ENCODE peak calls at places on chromosome 10, in ten cellular contexts. R is nephron progenitor cell, G is osteocyte, Q is endothelial cell of umbilical vein, H is breast epithelium, N is IMR-90, O is cardiac muscle cell, U is pancreas, Y is neural crest cell, C is HL-60. P is an unnamed sample.

GRCh38 chr10:52318822-52319464 is 4.9 kb downstream of the DKK1 start:
- DNase-seq in Q (peak; percentile 93), N (peak; percentile 98), G (no peak), C (no peak), R (no peak), Y (no peak), U (no peak), O (peak; percentile 94), H (no peak), P (no peak)

GRCh38 chr10:99945286-99945685 is 64.5 kb downstream of the DNMBP start:
- DNase-seq in C (no peak), Q (peak; percentile 88), N (peak; percentile 93), Y (no peak), H (no peak), G (no peak), R (no peak), U (peak; percentile 73), O (peak; percentile 94), P (no peak)

GRCh38 chr10:18005781-18006456 is 54.2 kb downstream of the SLC39A12 start:
- DNase-seq in H (no peak), U (no peak), O (peak; percentile 58), R (no peak), N (peak; percentile 88), G (no peak), C (no peak), Q (peak; percentile 79), Y (no peak), P (no peak)

GRCh38 chr10:48430402-48430993 is 124.0 kb downstream of the MAPK8 start:
- DNase-seq in C (no peak), O (no peak), U (no peak), G (no peak), Q (no peak), N (no peak), H (no peak), R (no peak), Y (no peak), P (no peak)

GRCh38 chr10:76871697-76872295 is 765.8 kb downstream of the KCNMA1 start:
- DNase-seq in Y (no peak), C (no peak), N (no peak), G (no peak), H (no peak), O (no peak), U (no peak), Q (no peak), R (no peak), P (no peak)

GRCh38 chr10:88731296-88731695 is 25.2 kb downstream of the LIPK start:
- DNase-seq in H (no peak), Q (no peak), U (no peak), O (peak; percentile 4), C (peak; percentile 76), G (no peak), Y (no peak), R (no peak), N (no peak), P (no peak)

GRCh38 chr10:31353574-31353973 is 34.6 kb downstream of the ZEB1 start:
- DNase-seq in Y (no peak), O (peak; percentile 28), C (peak; percentile 1), H (no peak), N (peak; percentile 76), Q (peak; percentile 66), R (no peak), U (no peak), G (no peak), P (no peak)

GRCh38 chr10:5545778-5546710 is 21.3 kb downstream of the CALML3 start:
- DNase-seq in R (no peak), Q (peak; percentile 95), U (no peak), H (no peak), Y (no peak), C (no peak), G (no peak), N (peak; percentile 97), O (peak; percentile 82), P (no peak)

GRCh38 chr10:34254596-34254995 is 560.5 kb downstream of the PARD3 start:
- DNase-seq in G (no peak), O (peak; percentile 64), U (no peak), C (no peak), H (no peak), R (no peak), N (peak; percentile 48), Q (peak; percentile 88), Y (no peak), P (no peak)

GRCh38 chr10:44863344-44864041 is 47.6 kb upstream of the TMEM72 start:
- DNase-seq in C (no peak), Y (no peak), H (no peak), Q (no peak), O (no peak), R (no peak), N (no peak), G (peak; percentile 54), U (no peak), P (no peak)

GRCh38 chr10:70549962-70550845 is 52.3 kb downstream of the PRF1 start:
- DNase-seq in H (peak; percentile 53), G (no peak), R (peak; percentile 81), N (peak; percentile 48), C (peak; percentile 62), Y (peak; percentile 71), Q (peak; percentile 59), U (peak; percentile 61), O (peak; percentile 70), P (peak; percentile 48)

GRCh38 chr10:101330236-101331225 is 23.4 kb upstream of the BTRC start:
- DNase-seq in U (no peak), Y (no peak), H (no peak), N (peak; percentile 80), R (no peak), Q (no peak), C (no peak), G (no peak), O (peak; percentile 66), P (no peak)

GRCh38 chr10:31739146-31739545 is 189.5 kb downstream of the ARHGAP12 start:
- DNase-seq in N (no peak), Y (no peak), C (no peak), H (no peak), U (no peak), O (no peak), Q (no peak), R (no peak), G (no peak), P (no peak)

GRCh38 chr10:89171996-89172395 is 35.1 kb downstream of the CH25H start:
- DNase-seq in O (no peak), U (no peak), C (no peak), R (no peak), N (peak; percentile 24), Y (no peak), Q (no peak), G (no peak), H (no peak), P (no peak)

GRCh38 chr10:85548038-85548437 is 818.6 kb downstream of the GRID1 start:
- DNase-seq in O (peak; percentile 4), G (no peak), R (peak; percentile 12), H (peak; percentile 35), N (no peak), U (no peak), Q (peak; percentile 9), C (no peak), Y (no peak), P (no peak)

DNA sequence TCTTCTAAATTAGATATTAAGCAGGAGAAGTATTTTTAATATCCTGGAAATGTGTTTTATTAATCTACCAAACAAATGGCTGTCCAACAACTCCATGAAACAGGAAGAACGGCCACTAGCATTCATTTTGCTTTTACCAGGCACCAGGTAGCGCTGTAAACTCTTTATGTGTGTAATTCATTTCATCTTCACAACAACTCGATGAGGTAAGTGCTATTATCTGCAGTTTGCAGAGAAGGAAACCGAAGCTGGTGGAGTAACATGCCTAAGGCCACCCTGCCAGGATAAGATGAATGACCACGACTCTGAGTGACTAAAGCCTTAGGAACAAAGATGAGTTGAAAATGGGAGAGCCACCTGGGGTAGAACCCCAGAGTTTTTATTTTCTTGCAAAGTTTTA is 101.2 kb downstream of the KIAA1217 start:
- DNase-seq in N (no peak), G (no peak), R (no peak), H (no peak), C (no peak), Q (no peak), O (no peak), Y (no peak), U (no peak), P (no peak)
- TF ChIP-seq CTCF in N (no peak), G (no peak), R (no peak), H (no peak), C (no peak), Q (no peak), O (no peak), Y (no peak), U (no peak), P (no peak)

GRCh38 chr10:71765176-71765906 is 8.0 kb downstream of the VSIR start:
- DNase-seq in H (no peak), Q (no peak), O (peak; percentile 60), U (no peak), R (no peak), G (no peak), Y (no peak), N (peak; percentile 30), C (no peak), P (no peak)

GRCh38 chr10:71762324-71762723 is 11.0 kb downstream of the VSIR start:
- DNase-seq in Q (no peak), G (no peak), N (no peak), Y (no peak), C (no peak), R (no peak), U (no peak), H (no peak), O (no peak), P (no peak)

GRCh38 chr10:71763352-71764127 is 9.8 kb downstream of the VSIR start:
- DNase-seq in Y (no peak), R (no peak), U (no peak), O (no peak), G (no peak), C (no peak), Q (no peak), H (no peak), N (peak; percentile 52), P (no peak)

GRCh38 chr10:71761105-71761511 is 12.2 kb downstream of the VSIR start:
- DNase-seq in H (no peak), Y (no peak), O (no peak), C (no peak), G (no peak), N (no peak), Q (no peak), U (no peak), R (no peak), P (no peak)

GRCh38 chr10:71761541-71762113 is 11.7 kb downstream of the VSIR start:
- DNase-seq in U (no peak), C (no peak), Q (no peak), N (no peak), Y (no peak), O (no peak), G (no peak), R (no peak), H (no peak), P (no peak)
- TF ChIP-seq CTCF in U (no peak), C (no peak), Q (no peak), N (no peak), Y (no peak), O (no peak), G (no peak), R (no peak), H (no peak), P (no peak)

GRCh38 chr10:2701802-2702201 is 365.5 kb upstream of the PFKP start:
- DNase-seq in C (no peak), R (no peak), U (no peak), G (no peak), Q (no peak), N (no peak), O (no peak), Y (no peak), H (no peak), P (no peak)
- TF ChIP-seq CTCF in C (no peak), R (no peak), U (no peak), G (no peak), Q (no peak), N (no peak), O (no peak), Y (no peak), H (no peak), P (no peak)

GRCh38 chr10:81953420-81953819 is 78.4 kb downstream of the NRG3 start:
- DNase-seq in U (no peak), N (no peak), Y (no peak), R (no peak), C (no peak), Q (peak; percentile 73), G (no peak), O (peak; percentile 2), H (no peak), P (no peak)
- TF ChIP-seq CTCF in U (no peak), N (no peak), Y (no peak), R (no peak), C (no peak), Q (no peak), G (no peak), O (no peak), H (no peak), P (no peak)

P was measured in D721Med.